ENCODE peak calls at places on chromosomes 4 and X, in nine cellular contexts. Y, B, S, X, V, E, T, H and D are unnamed samples.

GRCh38 chr4:88280228-88280795 is 4.0 kb downstream of the PPM1K start:
- DNase-seq in Y (no peak), B (no peak), S (no peak), X (no peak), V (no peak), E (no peak), T (no peak), H (no peak), D (no peak)

GRCh38 chrX:100048156-100048555 is 361.9 kb downstream of the PCDH19 start:
- DNase-seq in Y (no peak), B (no peak), S (no peak), X (no peak), V (no peak), E (no peak), T (no peak), H (no peak), D (no peak)

GRCh38 chr4:27117453-27117852 is 256.8 kb downstream of the STIM2 start:
- DNase-seq in Y (peak; percentile 9), B (no peak), S (no peak), X (no peak), V (no peak), E (no peak), T (no peak), H (no peak), D (no peak)

GRCh38 chr4:40280586-40280985 is 54.5 kb upstream of the CHRNA9 start:
- DNase-seq in Y (no peak), B (no peak), S (no peak), X (no peak), V (no peak), E (no peak), T (no peak), H (peak; percentile 14), D (no peak)

GRCh38 chr4:128338634-128339355 is 51.2 kb upstream of the PGRMC2 start:
- DNase-seq in Y (no peak), B (peak; percentile 91), S (no peak), X (no peak), V (no peak), E (no peak), T (no peak), H (no peak), D (no peak)

GRCh38 chrX:150897371-150898319 is 823 bp downstream of the CD99L2 start:
- DNase-seq in Y (no peak), B (no peak), S (peak; percentile 37), X (no peak), V (peak; percentile 28), E (peak; percentile 85), T (peak; percentile 35), H (no peak), D (no peak)

GRCh38 chrX:65196758-65197371 is 220.6 kb upstream of the ZC4H2 start:
- DNase-seq in Y (no peak), B (no peak), S (peak; percentile 70), X (no peak), V (peak; percentile 36), E (no peak), T (peak; percentile 84), H (peak; percentile 63), D (no peak)

GRCh38 chrX:113400193-113400704 is 559.6 kb upstream of the AMOT start:
- DNase-seq in Y (no peak), B (no peak), S (no peak), X (no peak), V (no peak), E (no peak), T (no peak), H (no peak), D (no peak)

GRCh38 chr4:28776004-28776403 is 1915.4 kb downstream of the STIM2 start:
- DNase-seq in Y (no peak), B (no peak), S (no peak), X (no peak), V (no peak), E (no peak), T (no peak), H (no peak), D (no peak)

GRCh38 chr4:41683321-41683720 is 65.2 kb downstream of the PHOX2B start:
- DNase-seq in Y (no peak), B (no peak), S (no peak), X (no peak), V (no peak), E (no peak), T (no peak), H (no peak), D (no peak)

GRCh38 chr4:41687971-41688370 is 60.6 kb downstream of the PHOX2B start:
- DNase-seq in Y (no peak), B (no peak), S (no peak), X (no peak), V (no peak), E (no peak), T (no peak), H (no peak), D (no peak)

GRCh38 chr4:41692717-41693345 is 55.7 kb downstream of the PHOX2B start:
- DNase-seq in Y (no peak), B (peak; percentile 59), S (peak; percentile 56), X (no peak), V (peak; percentile 60), E (no peak), T (peak; percentile 46), H (peak; percentile 63), D (no peak)

GRCh38 chr4:41681054-41681453 is 67.5 kb downstream of the PHOX2B start:
- DNase-seq in Y (no peak), B (no peak), S (no peak), X (no peak), V (no peak), E (no peak), T (no peak), H (no peak), D (no peak)

GRCh38 chr4:41686893-41687292 is 61.6 kb downstream of the PHOX2B start:
- DNase-seq in Y (no peak), B (no peak), S (no peak), X (no peak), V (no peak), E (no peak), T (no peak), H (no peak), D (no peak)
- H3K36me3 ChIP-seq in Y (peaks cover 5% of the 10 kb centered on the region), B (no peaks in the 10 kb centered on the region), S (peaks cover 34% of the 10 kb centered on the region), X (peaks cover 88% of the 10 kb centered on the region), V (no peaks in the 10 kb centered on the region), E (peaks cover 71% of the 10 kb centered on the region), T (no peaks in the 10 kb centered on the region), H (peaks cover 3% of the 10 kb centered on the region), D (no peaks in the 10 kb centered on the region)

GRCh38 chrX:153971124-153971631 is 440 bp downstream of the HCFC1 start:
- DNase-seq in Y (peak; percentile 80), B (peak; percentile 84), S (peak; percentile 91), X (peak; percentile 50), V (peak; percentile 88), E (peak; percentile 98), T (peak; percentile 95), H (peak; percentile 96), D (peak; percentile 89)

GRCh38 chrX:153972368-153973126 is at the start of gene TMEM187:
- DNase-seq in Y (peak; percentile 77), B (peak; percentile 84), S (peak; percentile 88), X (no peak), V (peak; percentile 88), E (peak; percentile 95), T (peak; percentile 90), H (peak; percentile 94), D (peak; percentile 85)

GRCh38 chrX:153970398-153971123 is 1.1 kb downstream of the HCFC1 start:
- DNase-seq in Y (no peak), B (peak; percentile 71), S (no peak), X (no peak), V (peak; percentile 43), E (peak; percentile 90), T (no peak), H (peak; percentile 82), D (peak; percentile 53)

GRCh38 chrX:153973127-153974002 is 811 bp downstream of the TMEM187 start:
- DNase-seq in Y (no peak), B (no peak), S (no peak), X (no peak), V (peak; percentile 49), E (peak; percentile 80), T (no peak), H (no peak), D (no peak)

GRCh38 chrX:153971632-153972367 is at the start of gene HCFC1:
- DNase-seq in Y (peak; percentile 87), B (peak; percentile 84), S (peak; percentile 93), X (peak; percentile 84), V (peak; percentile 91), E (peak; percentile 97), T (peak; percentile 95), H (peak; percentile 98), D (peak; percentile 93)
- TF ChIP-seq POLR2A in Y (peak; percentile 45), B (peak; percentile 82), S (no peak), X (peak; percentile 27), V (peak; percentile 73), E (no peak), T (no peak), H (peak; percentile 7), D (peak; percentile 38)

GRCh38 chrX:13078739-13079444 is 34.5 kb upstream of the FAM9C start:
- DNase-seq in Y (no peak), B (peak; percentile 81), S (peak; percentile 48), X (no peak), V (peak; percentile 65), E (no peak), T (peak; percentile 41), H (peak; percentile 72), D (peak; percentile 45)

GRCh38 chrX:13080128-13080795 is 35.8 kb upstream of the FAM9C start:
- DNase-seq in Y (no peak), B (no peak), S (no peak), X (no peak), V (no peak), E (no peak), T (no peak), H (no peak), D (no peak)

GRCh38 chrX:13084611-13085010 is 40.2 kb upstream of the FAM9C start:
- DNase-seq in Y (no peak), B (no peak), S (no peak), X (no peak), V (no peak), E (no peak), T (no peak), H (no peak), D (no peak)

GRCh38 chrX:13082286-13083065 is 38.1 kb upstream of the FAM9C start:
- DNase-seq in Y (no peak), B (no peak), S (no peak), X (no peak), V (no peak), E (no peak), T (no peak), H (no peak), D (no peak)

GRCh38 chrX:13081385-13082285 is 37.2 kb upstream of the FAM9C start:
- DNase-seq in Y (no peak), B (peak; percentile 54), S (no peak), X (no peak), V (peak; percentile 22), E (no peak), T (no peak), H (no peak), D (no peak)
- H3K4me1 ChIP-seq in Y (no peaks in the 10 kb centered on the region), B (peaks cover 4% of the 10 kb centered on the region), S (peaks cover 53% of the 10 kb centered on the region), X (no peaks in the 10 kb centered on the region), V (peaks cover 10% of the 10 kb centered on the region), E (peaks cover 41% of the 10 kb centered on the region), T (peaks cover 22% of the 10 kb centered on the region), H (peaks cover 3% of the 10 kb centered on the region), D (peaks cover 28% of the 10 kb centered on the region)

DNA sequence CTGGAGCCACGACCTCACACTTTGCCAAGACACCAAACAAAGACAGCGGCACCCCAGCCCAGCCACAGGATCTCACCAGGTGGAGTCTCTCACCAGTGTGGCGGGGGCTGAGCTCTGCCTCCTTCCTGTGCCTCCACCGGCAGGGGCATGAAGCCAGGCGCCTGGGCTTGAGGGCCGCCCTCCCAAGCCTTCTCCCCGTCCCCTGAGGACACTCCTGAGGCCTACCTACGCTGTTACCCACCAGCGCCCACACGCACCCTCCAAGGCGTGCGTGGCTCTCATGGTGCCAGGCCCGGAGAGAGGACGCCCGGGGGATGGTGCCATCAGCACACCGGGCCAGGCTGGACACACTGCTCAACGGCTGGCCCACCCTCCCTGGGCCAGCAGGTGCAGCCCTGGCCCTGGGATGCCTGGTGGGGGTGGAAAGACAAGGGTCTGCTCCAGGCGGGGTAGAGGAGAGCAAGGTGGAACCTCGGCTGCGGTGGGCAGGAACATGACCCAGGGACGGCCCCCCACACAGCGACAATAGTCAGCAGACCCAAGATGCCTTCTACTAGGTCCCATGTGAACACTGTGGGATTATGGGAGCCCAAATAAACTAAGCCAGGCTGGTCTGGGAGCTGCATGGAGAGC is 22.1 kb downstream of the NELFA start:
- DNase-seq in Y (no peak), B (no peak), S (no peak), X (no peak), V (no peak), E (peak; percentile 71), T (no peak), H (no peak), D (no peak)
- H3K36me3 ChIP-seq in Y (peaks cover 12% of the 10 kb centered on the region), B (peaks cover 70% of the 10 kb centered on the region), S (peaks cover 97% of the 10 kb centered on the region), X (peaks cover 100% of the 10 kb centered on the region), V (peaks cover 35% of the 10 kb centered on the region), E (peaks cover 100% of the 10 kb centered on the region), T (peaks cover 5% of the 10 kb centered on the region), H (peaks cover 54% of the 10 kb centered on the region), D (peaks cover 95% of the 10 kb centered on the region)